ENCODE peak calls at places on chromosomes 1 and 21, in eight cellular contexts. F, R, J, H, I, Q, N and K are unnamed samples.

GRCh38 chr1:162470216-162470615 is 27.4 kb upstream of the UHMK1 start:
- DNase-seq in I (no peak), H (no peak), Q (no peak), R (no peak), N (no peak), F (no peak), J (no peak), K (no peak)

GRCh38 chr1:245469734-245470133 is 314.9 kb downstream of the KIF26B start:
- DNase-seq in I (no peak), F (no peak), N (no peak), H (no peak), J (no peak), Q (no peak), R (no peak), K (no peak)

GRCh38 chr21:16022121-16022520 is 292.3 kb downstream of the USP25 start:
- DNase-seq in H (no peak), I (no peak), Q (no peak), R (no peak), F (no peak), J (no peak), N (no peak), K (no peak)

GRCh38 chr1:88800382-88801051 is 90.8 kb downstream of the GTF2B start:
- DNase-seq in Q (peak), H (no peak), J (no peak), F (no peak), R (no peak), N (no peak), I (no peak), K (no peak)

GRCh38 chr1:153800516-153800915 is 25.3 kb downstream of the SLC27A3 start:
- DNase-seq in Q (no peak), I (no peak), N (no peak), F (no peak), H (no peak), R (no peak), J (no peak), K (no peak)

GRCh38 chr1:29644812-29645211 is 408.5 kb downstream of the PTPRU start:
- DNase-seq in F (no peak), I (no peak), Q (no peak), N (no peak), J (no peak), R (no peak), H (no peak), K (no peak)

GRCh38 chr1:4075436-4076225 is 175.6 kb upstream of the C1orf174 start:
- DNase-seq in H (no peak), Q (no peak), F (no peak), I (no peak), J (no peak), N (peak), R (no peak), K (no peak)

GRCh38 chr1:62194651-62195282 is at the start of gene L1TD1:
- DNase-seq in R (no peak), J (peak), F (no peak), N (no peak), Q (no peak), H (no peak), I (no peak), K (peak)

GRCh38 chr1:218366322-218367052 is 21.4 kb downstream of the TGFB2 start:
- DNase-seq in Q (no peak), H (no peak), I (no peak), R (no peak), N (no peak), F (no peak), J (no peak), K (no peak)

GRCh38 chr1:225878282-225878681 is 3.9 kb downstream of the TMEM63A start:
- DNase-seq in N (no peak), Q (no peak), I (no peak), J (no peak), F (no peak), H (no peak), R (no peak), K (no peak)

GRCh38 chr21:34180826-34181359 is 107.5 kb downstream of the MRPS6 start:
- DNase-seq in H (no peak), J (no peak), F (no peak), Q (no peak), I (no peak), N (no peak), R (no peak), K (no peak)

GRCh38 chr1:87242445-87243185 is 86.1 kb upstream of the LMO4 start:
- DNase-seq in R (no peak), Q (no peak), N (no peak), J (no peak), H (no peak), I (no peak), F (no peak), K (no peak)

GRCh38 chr1:46401514-46401913 is 7.4 kb downstream of the FAAH start:
- DNase-seq in N (no peak), I (no peak), F (no peak), H (no peak), Q (no peak), J (no peak), R (no peak), K (no peak)

GRCh38 chr1:157992813-157993178 is 649 bp upstream of the KIRREL1 start:
- DNase-seq in J (no peak), I (no peak), N (no peak), H (no peak), Q (no peak), R (no peak), F (no peak), K (no peak)

GRCh38 chr1:244705268-244706234 is 52.6 kb downstream of the DESI2 start:
- DNase-seq in H (no peak), J (no peak), F (no peak), N (no peak), R (no peak), I (no peak), Q (no peak), K (no peak)

GRCh38 chr21:39687069-39687468 is 57.9 kb upstream of the IGSF5 start:
- DNase-seq in N (no peak), Q (no peak), F (no peak), H (no peak), J (no peak), I (no peak), R (no peak), K (no peak)

GRCh38 chr1:204461331-204462228 is 33.0 kb downstream of the PIK3C2B start:
- DNase-seq in R (no peak), N (no peak), Q (no peak), I (no peak), F (no peak), J (peak), H (peak), K (peak)

GRCh38 chr1:233019921-233020320 is 69.5 kb downstream of the NTPCR start:
- DNase-seq in Q (no peak), I (no peak), R (no peak), N (no peak), H (no peak), J (no peak), F (no peak), K (no peak)

GRCh38 chr1:94926365-94926914 is 470 bp downstream of the CNN3 start:
- DNase-seq in J (peak), I (peak), N (peak), H (peak), Q (no peak), R (no peak), F (peak), K (peak)

GRCh38 chr1:212606734-212607205 is 1.8 kb upstream of the ATF3 start:
- DNase-seq in Q (no peak), J (peak), I (peak), R (no peak), F (peak), N (peak), H (peak), K (peak)

GRCh38 chr21:29182674-29183073 is 52.2 kb downstream of the MAP3K7CL start:
- DNase-seq in J (no peak), N (no peak), R (no peak), Q (no peak), H (no peak), I (no peak), F (no peak), K (no peak)

GRCh38 chr21:42631142-42631541 is 22.3 kb upstream of the PDE9A start:
- DNase-seq in N (no peak), Q (no peak), F (no peak), H (no peak), J (no peak), I (no peak), R (no peak), K (no peak)

GRCh38 chr1:234214129-234214910 is 158.9 kb upstream of the COA6 start:
- DNase-seq in F (no peak), R (no peak), H (peak), J (peak), Q (no peak), I (peak), N (no peak), K (peak)

GRCh38 chr1:216902669-216903388 is 179.6 kb upstream of the ESRRG start:
- DNase-seq in R (no peak), J (no peak), F (no peak), I (no peak), N (no peak), Q (no peak), H (no peak), K (no peak)

GRCh38 chr1:161721738-161722343 is 497 bp downstream of the FCRLB start:
- DNase-seq in H (no peak), I (no peak), J (no peak), F (no peak), N (no peak), Q (no peak), R (no peak), K (no peak)

GRCh38 chr1:200290010-200290685 is 119.7 kb downstream of the ZNF281 start:
- DNase-seq in R (no peak), N (no peak), Q (no peak), I (no peak), F (no peak), J (peak), H (no peak), K (no peak)

GRCh38 chr21:32181415-32181814 is 97.4 kb downstream of the MIS18A start:
- DNase-seq in H (peak), R (no peak), N (no peak), I (no peak), Q (no peak), J (no peak), F (no peak), K (no peak)

GRCh38 chr1:234874291-234875288 is 254.0 kb downstream of the TOMM20 start:
- DNase-seq in Q (no peak), I (no peak), J (no peak), F (no peak), N (no peak), H (no peak), R (no peak), K (no peak)

GRCh38 chr1:91742848-91743292 is 143.1 kb downstream of the TGFBR3 start:
- DNase-seq in I (no peak), H (no peak), N (peak), F (peak), Q (no peak), R (no peak), J (no peak), K (no peak)

GRCh38 chr21:36052860-36053766 is 7.2 kb downstream of the SETD4 start:
- DNase-seq in F (no peak), N (no peak), J (no peak), R (no peak), Q (no peak), H (no peak), I (no peak), K (no peak)

GRCh38 chr1:157646144-157646543 is 48.3 kb upstream of the FCRL4 start:
- DNase-seq in N (no peak), F (no peak), R (no peak), J (no peak), I (no peak), H (no peak), Q (no peak), K (no peak)

GRCh38 chr1:113940365-113941244 is 11.5 kb downstream of the HIPK1 start:
- DNase-seq in J (no peak), I (no peak), F (no peak), R (no peak), Q (no peak), N (no peak), H (no peak), K (no peak)

DNA sequence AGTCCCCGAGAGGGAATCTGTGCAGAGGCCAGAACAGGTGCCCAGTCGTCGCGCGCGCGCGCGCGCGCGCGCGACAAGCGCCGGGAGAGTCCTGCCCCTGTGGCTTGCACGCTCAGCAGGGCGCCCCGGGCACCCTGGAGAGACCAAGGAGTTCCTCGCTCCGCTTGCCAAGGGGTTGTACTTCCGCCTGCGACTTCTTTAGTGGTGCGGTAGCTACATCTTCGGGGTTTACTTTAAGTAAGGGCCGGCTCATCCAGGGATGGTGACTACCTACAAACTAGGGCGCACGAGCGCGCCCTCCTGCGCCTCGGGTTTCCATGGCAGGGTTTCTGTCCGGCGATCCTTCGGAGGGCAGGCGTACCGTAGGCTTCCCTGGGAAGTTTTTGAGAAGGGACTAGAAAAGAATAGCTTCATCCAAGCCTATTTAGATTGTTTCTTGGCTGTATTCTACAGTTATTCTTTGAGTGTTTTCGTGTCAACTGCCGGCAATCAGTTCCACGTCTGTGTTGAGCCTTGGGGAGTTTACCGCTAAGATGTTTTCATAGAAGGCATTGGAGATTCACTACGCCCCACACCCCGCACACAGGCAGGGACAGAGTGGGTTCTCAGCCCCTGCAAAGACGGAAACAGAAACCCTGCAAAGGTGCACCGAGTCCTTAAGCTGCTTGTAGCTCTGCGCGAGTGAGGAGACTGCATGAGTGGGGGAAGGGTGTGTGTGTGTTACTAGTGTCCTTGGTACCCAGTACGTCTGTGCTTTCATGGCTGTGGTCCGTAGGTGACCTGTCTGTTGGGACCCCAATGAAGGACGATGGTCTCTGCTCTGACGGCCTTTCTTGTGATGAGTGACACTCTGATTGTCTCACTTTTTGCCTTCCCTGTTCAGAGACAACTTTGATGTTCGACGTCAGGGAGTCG is 1.7 kb downstream of the LHX4 start:
- DNase-seq in J (no peak), F (no peak), H (no peak), I (no peak), R (no peak), Q (no peak), N (peak), K (peak)
- TF ChIP-seq CTCF in J (no peak), F (no peak), H (no peak), I (no peak), R (no peak), Q (peak), N (no peak), K (no peak)

GRCh38 chr1:109589679-109590078 is 29.7 kb downstream of the GNAT2 start:
- DNase-seq in N (no peak), F (no peak), I (no peak), J (no peak), R (no peak), Q (no peak), H (no peak), K (no peak)
- TF ChIP-seq CTCF in N (no peak), F (no peak), I (no peak), J (no peak), R (no peak), Q (no peak), H (no peak), K (no peak)

GRCh38 chr1:47449702-47450552 is 12.1 kb downstream of the FOXD2 start:
- DNase-seq in H (peak), Q (no peak), F (no peak), I (peak), J (peak), R (no peak), N (no peak), K (no peak)
- TF ChIP-seq CTCF in H (peak), Q (peak), F (no peak), I (peak), J (peak), R (no peak), N (peak), K (peak)

GRCh38 chr1:83583351-83584014 is 415.4 kb downstream of the TTLL7 start:
- DNase-seq in I (no peak), Q (no peak), H (no peak), R (no peak), F (no peak), N (no peak), J (no peak), K (no peak)
- TF ChIP-seq CTCF in I (no peak), Q (no peak), H (peak), R (no peak), F (no peak), N (no peak), J (no peak), K (peak)

DNA sequence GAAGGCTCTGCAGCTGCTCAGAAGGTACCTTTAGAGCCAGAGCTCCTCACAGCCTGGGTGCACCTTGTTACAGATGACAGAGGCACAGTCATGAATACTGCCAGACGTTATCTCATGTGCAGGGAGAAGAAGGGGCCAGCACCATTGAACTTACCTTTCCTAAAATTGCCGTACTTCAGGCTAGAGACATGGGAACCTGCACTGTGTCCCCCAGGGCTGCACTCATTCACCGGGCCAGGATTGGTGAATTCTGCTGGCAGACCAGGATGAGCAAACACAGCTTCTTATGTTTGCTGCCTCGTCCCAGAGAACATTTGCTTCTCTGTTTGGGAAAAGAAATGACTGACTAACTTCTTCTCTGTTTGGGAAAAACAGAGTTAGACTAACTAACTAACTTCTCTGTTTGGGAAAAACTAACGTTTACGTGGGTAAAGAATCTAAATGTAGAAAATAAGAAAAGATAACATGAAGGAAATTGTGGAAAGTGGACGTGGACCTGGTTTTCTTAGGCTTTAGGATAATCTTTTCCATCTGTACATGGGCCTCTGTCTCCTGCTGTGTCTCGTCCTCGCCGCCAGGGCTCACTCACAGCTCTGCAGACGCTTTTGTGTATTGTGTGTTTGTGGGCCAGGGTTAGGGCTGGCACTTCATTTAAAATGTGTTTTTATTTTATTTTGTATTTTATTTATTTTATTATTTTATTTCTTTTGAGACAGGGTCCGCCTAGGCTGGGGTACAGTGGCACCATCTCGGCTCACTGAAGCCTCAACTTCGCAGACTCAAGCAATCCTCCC is 9.9 kb downstream of the OBSCN start:
- DNase-seq in J (no peak), F (no peak), N (no peak), I (no peak), R (no peak), Q (no peak), H (no peak), K (no peak)
- TF ChIP-seq CTCF in J (no peak), F (no peak), N (no peak), I (peak), R (no peak), Q (no peak), H (no peak), K (no peak)

GRCh38 chr1:93878501-93878888 is 511 bp downstream of the DNTTIP2 start:
- DNase-seq in R (peak), J (peak), I (no peak), H (peak), Q (peak), N (peak), F (peak), K (peak)

GRCh38 chr1:93876284-93876683 is 2.7 kb downstream of the DNTTIP2 start:
- DNase-seq in R (no peak), J (no peak), Q (no peak), N (no peak), I (no peak), H (no peak), F (no peak), K (no peak)

GRCh38 chr1:93880731-93881130 is 1.7 kb upstream of the DNTTIP2 start:
- DNase-seq in N (no peak), I (no peak), H (no peak), J (no peak), Q (no peak), R (no peak), F (no peak), K (no peak)

GRCh38 chr1:93877529-93877928 is 1.5 kb downstream of the DNTTIP2 start:
- DNase-seq in N (no peak), J (no peak), H (no peak), I (no peak), Q (no peak), R (no peak), F (no peak), K (no peak)

DNA sequence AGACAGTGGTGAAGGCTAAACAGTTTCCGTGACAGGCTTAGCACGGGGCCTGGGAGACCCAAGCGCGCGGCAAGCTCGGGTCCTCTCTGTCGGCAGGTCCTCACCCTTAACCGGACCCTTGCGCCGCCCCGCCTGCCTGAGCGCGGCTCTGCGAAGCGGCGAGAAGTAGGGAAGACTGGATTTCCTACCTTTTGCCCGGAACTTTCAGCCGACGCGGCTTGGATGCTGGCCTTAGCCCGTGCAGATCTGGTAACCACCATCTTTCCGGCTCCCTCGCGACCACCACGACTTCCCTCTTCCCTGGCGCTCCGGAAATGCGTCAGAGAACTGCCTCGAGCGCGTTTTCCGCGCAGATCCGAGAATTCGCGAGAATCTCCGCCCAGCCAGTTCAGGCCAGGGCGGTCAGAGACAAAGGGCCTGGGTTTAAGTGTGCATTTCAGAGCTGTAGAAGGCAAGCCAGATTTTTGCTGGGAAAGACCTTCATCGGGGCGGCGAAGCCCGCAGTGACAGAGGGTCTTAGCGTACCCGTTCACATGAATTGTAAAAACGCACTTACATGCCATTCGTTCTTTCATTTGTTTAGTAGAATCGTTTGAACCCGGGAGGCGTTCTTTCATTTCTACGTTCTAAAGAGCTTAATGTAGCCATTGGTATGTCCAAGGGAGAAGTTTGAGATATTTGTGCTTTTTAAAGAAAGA is at the start of gene DNTTIP2:
- DNase-seq in I (peak), F (peak), N (peak), Q (peak), R (peak), H (peak), J (peak), K (peak)
- TF ChIP-seq CTCF in I (no peak), F (no peak), N (no peak), Q (no peak), R (no peak), H (no peak), J (no peak), K (no peak)

GRCh38 chr21:45270306-45270821 is 17.3 kb downstream of the POFUT2 start:
- DNase-seq in R (no peak), Q (no peak), F (peak), J (no peak), N (peak), I (no peak), H (no peak), K (no peak)
- TF ChIP-seq CTCF in R (no peak), Q (peak), F (no peak), J (no peak), N (no peak), I (no peak), H (no peak), K (peak)

GRCh38 chr1:23178931-23179330 is 10.3 kb upstream of the LUZP1 start:
- DNase-seq in R (no peak), N (no peak), J (peak), Q (no peak), F (no peak), H (no peak), I (no peak), K (peak)
- TF ChIP-seq CTCF in R (no peak), N (peak), J (peak), Q (peak), F (no peak), H (peak), I (peak), K (peak)